ENCODE peak calls at places on chromosomes 2 and 18, in five cellular contexts. K is endothelial cell of umbilical vein, O is sigmoid colon, R is spleen, U is HepG2. L is an unnamed sample.

GRCh38 chr2:134217316-134217715 is 36.6 kb upstream of the MGAT5 start:
- DNase-seq in K (no peak), R (no peak), O (no peak), U (no peak), L (no peak)

GRCh38 chr18:79856119-79857080 is 58.7 kb downstream of the KCNG2 start:
- DNase-seq in R (peak), K (no peak), O (no peak), U (no peak), L (no peak)

GRCh38 chr2:11409184-11409959 is 56.6 kb downstream of the E2F6 start:
- DNase-seq in O (no peak), U (no peak), K (no peak), R (no peak), L (no peak)

GRCh38 chr2:223587301-223587700 is 14.9 kb downstream of the SCG2 start:
- DNase-seq in R (no peak), O (no peak), U (no peak), K (no peak), L (no peak)

GRCh38 chr2:162092656-162093556 is 18.9 kb upstream of the DPP4 start:
- DNase-seq in U (no peak), O (peak), K (peak), R (no peak), L (no peak)

GRCh38 chr2:199092419-199092818 is 365.3 kb downstream of the SATB2 start:
- DNase-seq in R (no peak), U (no peak), O (no peak), K (no peak), L (no peak)

GRCh38 chr2:180893752-180894151 is 86.7 kb upstream of the UBE2E3 start:
- DNase-seq in R (no peak), O (no peak), U (no peak), K (no peak), L (no peak)

GRCh38 chr2:241811209-241811951 is 2.4 kb downstream of the NEU4 start:
- DNase-seq in U (no peak), O (peak), K (no peak), R (no peak), L (no peak)

GRCh38 chr18:11259421-11259820 is 110.1 kb upstream of the PIEZO2 start:
- DNase-seq in U (no peak), K (no peak), O (peak), R (no peak), L (no peak)

GRCh38 chr18:63819780-63820179 is 44.6 kb downstream of the SERPINB7 start:
- DNase-seq in R (no peak), K (no peak), O (no peak), U (no peak), L (no peak)

GRCh38 chr2:152375174-152375573 is 40.2 kb downstream of the FMNL2 start:
- DNase-seq in U (no peak), R (no peak), O (no peak), K (no peak), L (no peak)

GRCh38 chr2:39216495-39217191 is 27.1 kb downstream of the CDKL4 start:
- DNase-seq in R (no peak), U (peak), O (no peak), K (no peak), L (no peak)

GRCh38 chr18:23283933-23284430 is 148.7 kb downstream of the CABLES1 start:
- DNase-seq in K (peak), U (peak), O (no peak), R (no peak), L (no peak)

GRCh38 chr2:98484121-98484557 is 39.5 kb downstream of the INPP4A start:
- DNase-seq in O (peak), K (no peak), R (peak), U (peak), L (no peak)

GRCh38 chr2:38120829-38121228 is 44.9 kb upstream of the CYP1B1 start:
- DNase-seq in R (no peak), O (no peak), K (no peak), U (no peak), L (no peak)

GRCh38 chr2:20525041-20526035 is 78.5 kb downstream of the RHOB start:
- DNase-seq in K (no peak), R (no peak), U (peak), O (peak), L (no peak)

GRCh38 chr18:29018976-29019375 is 842.0 kb upstream of the CDH2 start:
- DNase-seq in U (no peak), K (no peak), O (no peak), R (no peak), L (no peak)

GRCh38 chr2:218732761-218733158 is 22.1 kb downstream of the TTLL4 start:
- DNase-seq in O (no peak), U (no peak), R (no peak), K (no peak), L (no peak)

GRCh38 chr2:11914455-11914854 is 168.0 kb downstream of the LPIN1 start:
- DNase-seq in O (no peak), K (no peak), R (no peak), U (no peak), L (no peak)

GRCh38 chr18:60235164-60235563 is 137.4 kb downstream of the MC4R start:
- DNase-seq in R (no peak), U (no peak), O (no peak), K (no peak), L (no peak)

GRCh38 chr18:25210622-25211021 is 141.3 kb downstream of the ZNF521 start:
- DNase-seq in K (no peak), R (no peak), U (no peak), O (no peak), L (no peak)

GRCh38 chr2:43340945-43341356 is 114.5 kb upstream of the ZFP36L2 start:
- DNase-seq in R (no peak), U (no peak), K (peak), O (no peak), L (no peak)

GRCh38 chr2:96359310-96359709 is 23.7 kb downstream of the NCAPH start:
- DNase-seq in O (no peak), U (no peak), R (no peak), K (no peak), L (no peak)

GRCh38 chr18:12409466-12409865 is 1.7 kb downstream of the PRELID3A start:
- DNase-seq in R (peak), K (no peak), U (no peak), O (no peak), L (no peak)

GRCh38 chr2:162301151-162301804 is 17.2 kb downstream of the IFIH1 start:
- DNase-seq in R (no peak), U (peak), O (no peak), K (peak), L (peak)

GRCh38 chr2:197286805-197287595 is 23.6 kb downstream of the ANKRD44 start:
- DNase-seq in K (no peak), R (no peak), O (peak), U (peak), L (peak)

GRCh38 chr2:239605976-239606375 is 205.2 kb upstream of the HDAC4 start:
- DNase-seq in O (peak), R (no peak), K (no peak), U (no peak), L (no peak)
- TF ChIP-seq POLR2AphosphoS5 in O (no peak), R (no peak), K (no peak), U (no peak), L (no peak)

GRCh38 chr2:237669628-237670351 is 42.4 kb downstream of the LRRFIP1 start:
- DNase-seq in U (peak), R (peak), O (peak), K (no peak), L (no peak)

GRCh38 chr2:237672731-237673129 is 45.3 kb downstream of the LRRFIP1 start:
- DNase-seq in O (no peak), R (no peak), K (no peak), U (no peak), L (no peak)

GRCh38 chr2:237669129-237669627 is 41.8 kb downstream of the LRRFIP1 start:
- DNase-seq in R (no peak), O (no peak), K (no peak), U (no peak), L (no peak)

GRCh38 chr2:237671466-237672173 is 44.2 kb downstream of the LRRFIP1 start:
- DNase-seq in R (peak), K (no peak), O (peak), U (no peak), L (no peak)

GRCh38 chr2:237670641-237671040 is 43.3 kb downstream of the LRRFIP1 start:
- DNase-seq in U (no peak), O (peak), K (no peak), R (peak), L (no peak)
- H3K27ac ChIP-seq in U (no peak), O (peak), K (no peak), R (peak), L (peak)

GRCh38 chr18:2805970-2806943 is 40.5 kb upstream of the EMILIN2 start:
- DNase-seq in K (peak), O (no peak), R (no peak), U (no peak), L (no peak)
- TF ChIP-seq POLR2AphosphoS5 in K (no peak), O (no peak), R (no peak), U (no peak), L (peak)

GRCh38 chr2:54429811-54430600 is 26.1 kb upstream of the SPTBN1 start:
- DNase-seq in K (peak), O (no peak), R (no peak), U (no peak), L (no peak)
- H3K27ac ChIP-seq in K (peak), O (peak), R (peak), U (no peak), L (peak)

GRCh38 chr2:233199870-233200269 is 51.6 kb upstream of the ATG16L1 start:
- DNase-seq in R (no peak), K (no peak), U (no peak), O (no peak), L (no peak)
- TF ChIP-seq POLR2AphosphoS5 in R (no peak), K (no peak), U (no peak), O (no peak), L (no peak)

L was measured in prostate gland.